ENCODE peak calls at places on chromosomes 4 and X, in seven cellular contexts. B is colonic mucosa; S is T47D; E is activated naive CD4-positive, alpha-beta T cell treated with Interleukin-2 at 50 U/mL for 16 hours; G is HTR-8/SVneo; F is T-cell; N is EH. O is an unnamed sample.

GRCh38 chr4:14434483-14434882 is 567.8 kb upstream of the CPEB2 start:
- DNase-seq in S (no peak), E (no peak), G (no peak), N (no peak), B (no peak), F (no peak), O (no peak)

GRCh38 chrX:16160729-16161128 is 6.6 kb upstream of the MAGEB17 start:
- DNase-seq in B (no peak), N (peak; percentile 91), F (no peak), E (no peak), S (no peak), G (peak; percentile 85), O (no peak)

GRCh38 chrX:46681849-46682248 is 77.1 kb downstream of the SLC9A7 start:
- DNase-seq in S (no peak), N (peak; percentile 53), B (no peak), G (no peak), F (no peak), E (no peak), O (no peak)

GRCh38 chr4:156118821-156119220 is 165.2 kb upstream of the CTSO start:
- DNase-seq in B (no peak), E (no peak), N (no peak), F (no peak), G (no peak), S (no peak), O (no peak)

GRCh38 chr4:66565796-66566195 is 895.5 kb upstream of the EPHA5 start:
- DNase-seq in B (no peak), N (peak; percentile 61), S (no peak), F (no peak), G (no peak), E (no peak), O (no peak)

GRCh38 chrX:103608305-103608963 is 671 bp downstream of the TCEAL3 start:
- DNase-seq in B (peak; percentile 20), G (no peak), N (peak; percentile 15), F (peak; percentile 8), E (no peak), S (no peak), O (no peak)

GRCh38 chr4:77994194-77994721 is 62.9 kb upstream of the FRAS1 start:
- DNase-seq in G (peak; percentile 15), S (peak; percentile 69), F (no peak), E (no peak), N (peak; percentile 83), B (peak; percentile 18), O (no peak)

GRCh38 chrX:83759872-83760271 is 101.1 kb upstream of the CYLC1 start:
- DNase-seq in N (no peak), E (no peak), G (no peak), B (no peak), F (no peak), S (peak; percentile 49), O (no peak)

GRCh38 chrX:119266364-119266995 is 30.4 kb downstream of the PGRMC1 start:
- DNase-seq in G (peak; percentile 7), F (no peak), B (peak; percentile 26), S (peak; percentile 7), E (peak; percentile 12), N (peak; percentile 34), O (no peak)

GRCh38 chrX:11464836-11465458 is 171.7 kb downstream of the AMELX start:
- DNase-seq in S (no peak), E (no peak), B (no peak), N (no peak), F (no peak), G (no peak), O (no peak)

GRCh38 chr4:1029957-1030520 is 18.6 kb downstream of the FGFRL1 start:
- DNase-seq in G (no peak), F (no peak), E (no peak), B (peak; percentile 57), S (no peak), N (no peak), O (no peak)

GRCh38 chr4:120855307-120856001 is 67.1 kb downstream of the PRDM5 start:
- DNase-seq in B (no peak), F (no peak), G (no peak), S (no peak), E (no peak), N (no peak), O (no peak)

GRCh38 chr4:6926681-6927478 is 17.3 kb downstream of the TBC1D14 start:
- DNase-seq in E (peak; percentile 69), N (peak; percentile 83), F (peak; percentile 69), B (peak; percentile 92), S (peak; percentile 31), G (no peak), O (no peak)

GRCh38 chr4:94576163-94576562 is 124.4 kb downstream of the PDLIM5 start:
- DNase-seq in S (no peak), F (no peak), B (no peak), E (no peak), G (no peak), N (no peak), O (no peak)

O was measured in activated naive CD8-positive, alpha-beta T cell treated with anti-CD3 and anti-CD28 coated beads for 36 hours.